ENCODE peak calls at places on chromosomes 7 and 10, in nine cellular contexts. W is stimulated activated CD8-positive, alpha-beta memory T cell treated with anti-CD3 and anti-CD28 coated beads, Interleukin-4, amount 100 ng/mL, for 48 hours; T is GM12865; I is nucleus accumbens; K is Calu3; D is NCI-H1105 treated with DMSO at 0.1 percent for 48 hours; M is SHP77; Q is GM03348; F is Caki2. J is an unnamed sample.

GRCh38 chr7:129781128-129781855 is 169.8 kb downstream of the NRF1 start:
- DNase-seq in W (peak; percentile 29), T (no peak), I (no peak), K (peak; percentile 65), D (peak; percentile 35), M (no peak), Q (no peak), F (no peak), J (peak; percentile 90)

GRCh38 chr7:30873207-30873606 is 38.4 kb upstream of the AQP1 start:
- DNase-seq in W (no peak), T (no peak), I (no peak), K (no peak), D (no peak), M (no peak), Q (no peak), F (no peak), J (no peak)

GRCh38 chr10:46077141-46077554 is 31.1 kb upstream of the MSMB start:
- DNase-seq in W (no peak), T (no peak), I (no peak), K (no peak), D (no peak), M (no peak), Q (no peak), F (no peak), J (no peak)

GRCh38 chr7:150931199-150931869 is 46.8 kb downstream of the KCNH2 start:
- DNase-seq in W (peak; percentile 30), T (peak; percentile 33), I (no peak), K (no peak), D (peak; percentile 28), M (peak; percentile 46), Q (no peak), F (no peak), J (no peak)

GRCh38 chr10:123573236-123574147 is 92.7 kb upstream of the GPR26 start:
- DNase-seq in W (peak; percentile 74), T (peak; percentile 60), I (no peak), K (peak; percentile 77), D (no peak), M (peak; percentile 5), Q (peak; percentile 62), F (peak; percentile 10), J (peak; percentile 93)

GRCh38 chr10:42975558-42976352 is 101.1 kb upstream of the RET start:
- DNase-seq in W (peak; percentile 11), T (no peak), I (no peak), K (no peak), D (no peak), M (peak; percentile 83), Q (no peak), F (no peak), J (peak; percentile 52)

GRCh38 chr10:49393757-49394156 is 2.1 kb downstream of the DRGX start:
- DNase-seq in W (no peak), T (no peak), I (no peak), K (no peak), D (no peak), M (no peak), Q (no peak), F (no peak), J (peak; percentile 70)

GRCh38 chr10:74079028-74079913 is 71.4 kb downstream of the AP3M1 start:
- DNase-seq in W (no peak), T (no peak), I (no peak), K (no peak), D (no peak), M (no peak), Q (no peak), F (peak; percentile 76), J (no peak)

GRCh38 chr7:93055543-93056107 is 62.2 kb downstream of the SAMD9 start:
- DNase-seq in W (no peak), T (peak; percentile 52), I (no peak), K (no peak), D (peak; percentile 71), M (peak; percentile 9), Q (peak; percentile 63), F (peak; percentile 9), J (peak; percentile 59)

GRCh38 chr7:23136216-23136615 is 30.6 kb downstream of the KLHL7 start:
- DNase-seq in W (no peak), T (no peak), I (no peak), K (no peak), D (no peak), M (no peak), Q (no peak), F (no peak), J (no peak)

GRCh38 chr10:128865398-128865797 is 601.6 kb upstream of the MGMT start:
- DNase-seq in W (no peak), T (no peak), I (no peak), K (no peak), D (no peak), M (no peak), Q (no peak), F (no peak), J (no peak)

GRCh38 chr7:92793656-92794205 is 42.6 kb downstream of the CDK6 start:
- DNase-seq in W (no peak), T (no peak), I (no peak), K (no peak), D (no peak), M (no peak), Q (no peak), F (no peak), J (no peak)

GRCh38 chr10:74047304-74047703 is 49.4 kb downstream of the VCL start:
- DNase-seq in W (no peak), T (no peak), I (no peak), K (no peak), D (no peak), M (no peak), Q (peak; percentile 75), F (no peak), J (no peak)

GRCh38 chr10:74071151-74071550 is 73.2 kb downstream of the VCL start:
- DNase-seq in W (no peak), T (no peak), I (no peak), K (no peak), D (no peak), M (no peak), Q (peak; percentile 80), F (peak; percentile 56), J (no peak)

GRCh38 chr7:132771301-132771730 is 195.0 kb upstream of the PLXNA4 start:
- DNase-seq in W (peak; percentile 34), T (no peak), I (no peak), K (no peak), D (no peak), M (no peak), Q (peak; percentile 55), F (no peak), J (no peak)

GRCh38 chr10:59830601-59831259 is 75.6 kb downstream of the CCDC6 start:
- DNase-seq in W (no peak), T (peak; percentile 27), I (no peak), K (peak; percentile 66), D (peak; percentile 20), M (no peak), Q (peak; percentile 72), F (peak; percentile 33), J (peak; percentile 57)

GRCh38 chr10:8052344-8052969 is 2.0 kb upstream of the GATA3 start:
- DNase-seq in W (peak; percentile 57), T (no peak), I (no peak), K (no peak), D (no peak), M (no peak), Q (no peak), F (no peak), J (peak; percentile 31)

GRCh38 chr10:121594623-121595320 is 3.5 kb downstream of the FGFR2 start:
- DNase-seq in W (no peak), T (no peak), I (no peak), K (no peak), D (no peak), M (no peak), Q (peak; percentile 62), F (no peak), J (no peak)

GRCh38 chr7:100823140-100823525 is 4.2 kb downstream of the EPHB4 start:
- DNase-seq in W (no peak), T (no peak), I (no peak), K (no peak), D (no peak), M (no peak), Q (no peak), F (no peak), J (peak; percentile 46)

GRCh38 chr7:16646427-16647081 is 573 bp downstream of the BZW2 start:
- DNase-seq in W (no peak), T (peak; percentile 4), I (peak; percentile 42), K (peak; percentile 38), D (peak; percentile 32), M (no peak), Q (peak; percentile 18), F (peak; percentile 43), J (no peak)

J was measured in H7.